ENCODE peak calls at places on chromosome 19, in ten cellular contexts. S is MCF 10A; D is adrenal gland; A is bronchial epithelial cell; V is astrocyte of the spinal cord; J is A673; G is mucosa of descending colon; H is PC-9; L is CD4-positive, alpha-beta T cell; K is GM12865. T is an unnamed sample.

GRCh38 chr19:5436101-5436947 is 18.9 kb upstream of the ZNRF4 start:
- DNase-seq in H (no peak), S (no peak), J (peak; percentile 88), D (no peak), G (no peak), V (peak; percentile 55), A (no peak), K (no peak), L (no peak), T (peak; percentile 61)

GRCh38 chr19:10919352-10920287 is 8.8 kb downstream of the YIPF2 start:
- DNase-seq in J (no peak), G (no peak), D (no peak), V (no peak), K (no peak), A (no peak), L (no peak), S (no peak), H (no peak), T (no peak)

GRCh38 chr19:51002542-51003311 is 1.3 kb upstream of the KLK8 start:
- DNase-seq in K (peak; percentile 45), S (peak; percentile 9), D (no peak), A (peak; percentile 35), G (no peak), H (peak; percentile 98), L (no peak), J (peak; percentile 61), V (no peak), T (no peak)

GRCh38 chr19:16520074-16520973 is 21.9 kb downstream of the CHERP start:
- DNase-seq in L (no peak), D (no peak), K (no peak), V (no peak), G (no peak), A (no peak), J (no peak), S (no peak), H (no peak), T (no peak)

GRCh38 chr19:6766357-6767080 is 716 bp downstream of the SH2D3A start:
- DNase-seq in J (no peak), L (no peak), K (no peak), H (no peak), D (no peak), G (peak; percentile 50), S (peak; percentile 50), A (peak; percentile 59), V (no peak), T (no peak)

GRCh38 chr19:15813916-15814315 is 1.5 kb downstream of the OR10H1 start:
- DNase-seq in G (no peak), D (no peak), V (no peak), J (no peak), H (no peak), A (no peak), L (no peak), K (no peak), S (no peak), T (no peak)

GRCh38 chr19:16714702-16715294 is 4.8 kb upstream of the NWD1 start:
- DNase-seq in V (peak; percentile 25), J (peak; percentile 77), K (peak; percentile 74), G (peak; percentile 81), A (peak; percentile 40), S (peak; percentile 76), H (peak; percentile 57), D (no peak), L (peak; percentile 19), T (peak; percentile 6)

GRCh38 chr19:40612831-40613668 is 11.9 kb downstream of the LTBP4 start:
- DNase-seq in A (peak; percentile 29), K (peak; percentile 78), H (peak; percentile 79), D (peak; percentile 65), L (peak; percentile 57), V (peak; percentile 53), S (no peak), G (peak; percentile 84), J (peak; percentile 83), T (no peak)

GRCh38 chr19:58361900-58362271 is 665 bp downstream of the ZNF497 start:
- DNase-seq in V (no peak), D (peak; percentile 43), H (no peak), L (no peak), J (peak; percentile 58), K (peak; percentile 87), A (no peak), S (no peak), G (peak; percentile 69), T (no peak)

GRCh38 chr19:34430738-34431625 is 2.8 kb downstream of the UBA2 start:
- DNase-seq in S (peak; percentile 70), J (peak; percentile 73), V (peak; percentile 53), A (peak; percentile 60), H (no peak), K (peak; percentile 81), D (no peak), L (peak; percentile 17), G (no peak), T (peak; percentile 58)

GRCh38 chr19:12610540-12611360 is at the start of the genes ZNF490 and ZNF791:
- DNase-seq in G (peak; percentile 96), J (peak; percentile 99), V (peak; percentile 98), A (peak; percentile 88), K (peak; percentile 98), D (peak; percentile 99), L (peak; percentile 96), S (peak; percentile 99), H (peak; percentile 94), T (peak; percentile 99)
- TF ChIP-seq CTCF in G (peak; percentile 19), J (peak; percentile 25), V (no peak), A (no peak), K (no peak), D (no peak), L (no peak), S (no peak), H (no peak), T (peak; percentile 46)

GRCh38 chr19:1081301-1082164 is 13.6 kb downstream of the POLR2E start:
- DNase-seq in L (no peak), J (no peak), G (no peak), K (no peak), A (no peak), D (no peak), V (no peak), H (no peak), S (no peak), T (no peak)
- TF ChIP-seq CTCF in L (no peak), J (no peak), G (no peak), K (no peak), A (no peak), D (no peak), V (no peak), H (no peak), S (no peak), T (no peak)

GRCh38 chr19:14116525-14116917 is 1.0 kb downstream of the PRKACA start:
- DNase-seq in S (no peak), V (no peak), D (no peak), K (no peak), J (no peak), H (no peak), L (no peak), G (no peak), A (no peak), T (no peak)

GRCh38 chr19:14117668-14118164 is at the start of gene PRKACA:
- DNase-seq in D (peak; percentile 99), H (peak; percentile 99), S (peak; percentile 99), A (peak; percentile 94), K (peak; percentile 99), L (peak; percentile 97), G (peak; percentile 99), J (peak; percentile 100), V (peak; percentile 99), T (peak; percentile 99)

GRCh38 chr19:14116918-14117578 is 514 bp downstream of the PRKACA start:
- DNase-seq in D (peak; percentile 67), K (no peak), S (no peak), H (no peak), J (no peak), L (no peak), G (peak; percentile 64), A (no peak), V (no peak), T (no peak)

GRCh38 chr19:14119644-14120496 is 2.3 kb upstream of the PRKACA start:
- DNase-seq in A (no peak), H (no peak), S (no peak), V (no peak), K (no peak), D (no peak), L (no peak), J (no peak), G (no peak), T (no peak)

GRCh38 chr19:14118165-14119051 is 846 bp upstream of the PRKACA start:
- DNase-seq in V (peak; percentile 64), H (no peak), A (peak; percentile 63), D (peak; percentile 95), S (peak; percentile 77), L (peak; percentile 15), K (peak; percentile 32), G (peak; percentile 66), J (peak; percentile 61), T (peak; percentile 40)
- TF ChIP-seq CTCF in V (no peak), H (no peak), A (no peak), D (peak; percentile 11), S (no peak), L (no peak), K (no peak), G (no peak), J (no peak), T (no peak)

GRCh38 chr19:39356647-39357046 is 14.4 kb downstream of the SAMD4B start:
- DNase-seq in J (no peak), G (no peak), A (no peak), S (no peak), V (no peak), K (no peak), L (no peak), H (no peak), D (no peak), T (no peak)

GRCh38 chr19:39360599-39360998 is 18.4 kb downstream of the SAMD4B start:
- DNase-seq in L (no peak), S (no peak), H (no peak), K (no peak), J (no peak), G (no peak), D (no peak), A (no peak), V (no peak), T (no peak)

GRCh38 chr19:39356073-39356472 is 13.9 kb downstream of the SAMD4B start:
- DNase-seq in L (no peak), D (peak; percentile 69), A (no peak), H (no peak), V (no peak), J (no peak), S (no peak), K (no peak), G (no peak), T (no peak)

GRCh38 chr19:39355253-39355652 is 13.0 kb downstream of the SAMD4B start:
- DNase-seq in K (no peak), G (no peak), A (no peak), D (no peak), H (no peak), V (no peak), S (no peak), L (no peak), J (no peak), T (no peak)

GRCh38 chr19:39359026-39359425 is 16.8 kb downstream of the SAMD4B start:
- DNase-seq in V (no peak), A (no peak), H (no peak), K (no peak), J (no peak), G (no peak), D (no peak), L (no peak), S (no peak), T (no peak)
- TF ChIP-seq CTCF in V (no peak), A (no peak), H (no peak), K (no peak), J (no peak), G (no peak), D (no peak), L (no peak), S (no peak), T (no peak)

T was measured in HFFc6.